ENCODE peak calls at places on chromosome 14, in six cellular contexts. M is psoas muscle, D is bronchial epithelial cell, R is endothelial cell, Y is Peyer's patch, L is fibroblast of mammary gland. T is an unnamed sample.

GRCh38 chr14:90518075-90518940 is 121.5 kb downstream of the CALM1 start:
- DNase-seq in L (no peak), Y (no peak), D (no peak), R (no peak), M (no peak), T (no peak)

GRCh38 chr14:87732562-87732961 is 260.4 kb downstream of the GALC start:
- DNase-seq in D (no peak), R (no peak), Y (no peak), L (no peak), M (no peak), T (no peak)

GRCh38 chr14:23357261-23357660 is 4.6 kb upstream of the SLC22A17 start:
- DNase-seq in D (no peak), Y (no peak), M (no peak), R (no peak), L (no peak), T (no peak)

GRCh38 chr14:35365130-35366047 is 39.2 kb downstream of the NFKBIA start:
- DNase-seq in R (no peak), M (peak; percentile 75), D (peak; percentile 93), Y (peak; percentile 31), L (peak; percentile 93), T (peak; percentile 82)

GRCh38 chr14:38207830-38208815 is at the start of gene SSTR1:
- DNase-seq in L (peak; percentile 18), Y (no peak), D (no peak), R (no peak), M (peak; percentile 27), T (no peak)

GRCh38 chr14:22653012-22653621 is 9.0 kb upstream of the OR6J1 start:
- DNase-seq in L (peak; percentile 80), R (peak; percentile 79), Y (peak; percentile 41), D (peak; percentile 75), M (peak; percentile 57), T (peak; percentile 87)

GRCh38 chr14:76829650-76830421 is 3.6 kb downstream of the LRRC74A start:
- DNase-seq in D (no peak), R (peak; percentile 19), Y (no peak), M (peak; percentile 71), L (no peak), T (no peak)

GRCh38 chr14:93302688-93303581 is 29.9 kb downstream of the BTBD7 start:
- DNase-seq in M (no peak), Y (no peak), D (no peak), R (no peak), L (no peak), T (no peak)

GRCh38 chr14:63470877-63471565 is 72.2 kb downstream of the PPP2R5E start:
- DNase-seq in R (no peak), D (peak; percentile 97), L (peak; percentile 82), M (no peak), Y (no peak), T (peak; percentile 79)

GRCh38 chr14:20989787-20990600 is at the start of gene METTL17:
- DNase-seq in L (peak; percentile 97), M (peak; percentile 95), R (peak; percentile 74), D (peak; percentile 93), Y (peak; percentile 85), T (peak; percentile 98)

GRCh38 chr14:52649511-52649910 is 45.8 kb downstream of the ERO1A start:
- DNase-seq in D (no peak), M (no peak), R (no peak), L (no peak), Y (no peak), T (no peak)

GRCh38 chr14:73795974-73796373 is 55.7 kb upstream of the PTGR2 start:
- DNase-seq in R (no peak), D (peak; percentile 79), M (no peak), Y (no peak), L (peak; percentile 54), T (peak; percentile 80)

GRCh38 chr14:73809386-73809785 is 42.2 kb upstream of the PTGR2 start:
- DNase-seq in R (no peak), L (no peak), D (no peak), Y (no peak), M (peak; percentile 77), T (no peak)

GRCh38 chr14:106318700-106319099 is 792.3 kb downstream of the TMEM121 start:
- DNase-seq in M (no peak), L (no peak), Y (peak; percentile 52), D (no peak), R (no peak), T (no peak)
- TF ChIP-seq CTCF in M (no peak), L (no peak), Y (no peak), D (no peak), R (no peak), T (peak; percentile 27)

DNA sequence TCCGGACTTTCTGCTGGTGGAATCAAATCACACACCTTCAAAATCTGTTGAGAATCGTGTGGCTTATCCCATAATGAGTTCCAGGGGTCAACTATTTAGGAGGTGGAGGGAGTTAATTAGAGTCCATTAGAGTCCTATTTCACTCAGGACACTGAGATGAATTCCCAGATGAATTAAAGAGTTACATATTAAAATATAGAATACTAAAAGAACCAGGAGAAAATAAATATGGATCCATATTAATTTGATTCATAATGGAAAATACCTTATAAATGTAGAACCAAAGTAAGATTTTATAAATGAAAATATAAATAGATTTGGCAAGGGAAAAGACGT is 44.6 kb upstream of the C14orf132 start:
- DNase-seq in L (no peak), R (no peak), D (no peak), Y (no peak), M (no peak), T (no peak)
- TF ChIP-seq CTCF in L (no peak), R (no peak), D (no peak), Y (no peak), M (no peak), T (no peak)

GRCh38 chr14:68539839-68540238 is 253.0 kb downstream of the ZFP36L1 start:
- DNase-seq in R (no peak), L (no peak), Y (no peak), M (no peak), D (no peak), T (no peak)

GRCh38 chr14:68539311-68539737 is 253.5 kb downstream of the ZFP36L1 start:
- DNase-seq in D (no peak), M (peak; percentile 74), Y (no peak), L (no peak), R (no peak), T (no peak)

GRCh38 chr14:68535404-68536024 is 257.4 kb downstream of the ZFP36L1 start:
- DNase-seq in D (peak; percentile 95), M (no peak), R (no peak), Y (no peak), L (peak; percentile 95), T (peak; percentile 60)

GRCh38 chr14:68541128-68541896 is 251.6 kb downstream of the ZFP36L1 start:
- DNase-seq in Y (no peak), R (no peak), M (no peak), L (no peak), D (no peak), T (no peak)

DNA sequence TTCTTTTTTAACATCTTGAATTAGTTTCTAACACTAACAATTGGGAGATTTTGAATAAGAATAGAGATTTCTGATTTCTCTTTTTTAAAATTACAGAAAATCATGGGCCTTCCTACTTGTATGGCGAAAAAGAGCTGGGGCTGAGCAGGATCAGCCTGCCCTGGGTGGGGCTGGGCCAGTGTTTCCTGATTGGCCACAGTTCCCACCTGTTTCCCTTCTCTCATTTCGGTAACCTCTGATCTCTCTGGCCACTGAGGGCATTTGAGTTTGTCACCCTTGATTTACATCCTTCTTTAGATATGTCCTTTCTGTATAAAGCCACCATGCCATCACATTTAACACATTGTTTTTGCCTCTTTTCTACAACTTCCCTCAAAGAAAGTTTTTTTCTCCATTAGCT is 254.2 kb downstream of the ZFP36L1 start:
- DNase-seq in R (no peak), D (no peak), Y (no peak), L (no peak), M (no peak), T (no peak)
- TF ChIP-seq CTCF in R (no peak), D (no peak), Y (no peak), L (no peak), M (no peak), T (no peak)

GRCh38 chr14:99478133-99478532 is 2.5 kb downstream of the SETD3 start:
- DNase-seq in D (no peak), L (no peak), M (no peak), R (no peak), Y (no peak), T (no peak)

GRCh38 chr14:99481745-99482099 is 513 bp downstream of the CCNK start:
- DNase-seq in D (peak; percentile 55), Y (no peak), M (no peak), L (peak; percentile 33), R (peak; percentile 30), T (peak; percentile 24)

GRCh38 chr14:99479903-99480855 is 480 bp downstream of the SETD3 start:
- DNase-seq in R (peak; percentile 58), D (peak; percentile 45), L (peak; percentile 67), Y (peak; percentile 35), M (peak; percentile 87), T (peak; percentile 51)

GRCh38 chr14:99480856-99481744 is at the start of the genes CCNK and SETD3:
- DNase-seq in R (peak; percentile 99), L (peak; percentile 99), Y (peak; percentile 99), M (peak; percentile 100), D (peak; percentile 97), T (peak; percentile 99)

GRCh38 chr14:99479160-99479902 is 1.3 kb downstream of the SETD3 start:
- DNase-seq in M (no peak), D (no peak), L (peak; percentile 15), Y (no peak), R (no peak), T (no peak)
- TF ChIP-seq CTCF in M (no peak), D (no peak), L (no peak), Y (no peak), R (no peak), T (no peak)

GRCh38 chr14:50008562-50009355 is 107.6 kb downstream of the VCPKMT start:
- DNase-seq in M (no peak), D (peak; percentile 80), Y (peak; percentile 32), R (no peak), L (peak; percentile 42), T (peak; percentile 96)

GRCh38 chr14:50006141-50006540 is 110.2 kb downstream of the VCPKMT start:
- DNase-seq in M (no peak), R (no peak), Y (no peak), D (no peak), L (no peak), T (no peak)

GRCh38 chr14:50003213-50004021 is 110.5 kb downstream of the ARF6 start:
- DNase-seq in Y (peak; percentile 91), D (no peak), M (peak; percentile 90), L (peak; percentile 68), R (peak; percentile 40), T (peak; percentile 72)

GRCh38 chr14:50010752-50011151 is 105.6 kb downstream of the VCPKMT start:
- DNase-seq in R (no peak), L (peak; percentile 45), Y (no peak), D (no peak), M (no peak), T (no peak)

GRCh38 chr14:50007123-50007903 is 109.1 kb downstream of the VCPKMT start:
- DNase-seq in M (no peak), L (no peak), Y (no peak), R (no peak), D (peak; percentile 66), T (no peak)
- TF ChIP-seq CTCF in M (no peak), L (no peak), Y (no peak), R (no peak), D (peak; percentile 18), T (peak; percentile 26)